ENCODE peak calls at places on chromosomes 1 and 21, in six cellular contexts. S is HL-60; M is smooth muscle cell of the brain vasculature; F is naive thymus-derived CD8-positive, alpha-beta T cell; X is fibroblast of lung; E is lower leg skin. N is an unnamed sample.

GRCh38 chr1:24266398-24266941 is 52.7 kb upstream of the GRHL3 start:
- DNase-seq in M (peak), S (no peak), X (peak), F (no peak), E (peak), N (no peak)

GRCh38 chr1:14699596-14699995 is 101.1 kb downstream of the KAZN start:
- DNase-seq in E (no peak), F (no peak), S (no peak), X (no peak), M (no peak), N (no peak)

GRCh38 chr21:44947111-44947929 is 7.5 kb downstream of the SLX9 start:
- DNase-seq in X (no peak), F (no peak), E (no peak), M (no peak), S (no peak), N (no peak)

GRCh38 chr1:153774036-153774435 is 1.2 kb upstream of the SLC27A3 start:
- DNase-seq in M (no peak), F (no peak), X (no peak), E (no peak), S (no peak), N (no peak)

GRCh38 chr1:24896596-24897262 is 33.3 kb downstream of the RUNX3 start:
- DNase-seq in E (peak), M (no peak), S (no peak), F (no peak), X (no peak), N (no peak)

GRCh38 chr1:34985063-34985770 is at the start of gene TMEM35B:
- DNase-seq in E (peak), X (peak), M (peak), S (peak), F (peak), N (peak)

GRCh38 chr1:157310401-157310800 is 172.2 kb upstream of the ETV3 start:
- DNase-seq in F (no peak), E (peak), S (no peak), X (no peak), M (no peak), N (peak)

GRCh38 chr1:81364075-81364474 is 436.7 kb upstream of the ADGRL2 start:
- DNase-seq in X (no peak), F (no peak), S (no peak), E (no peak), M (no peak), N (no peak)

GRCh38 chr1:244291171-244291866 is 160.4 kb downstream of the ADSS2 start:
- DNase-seq in F (no peak), S (no peak), X (no peak), E (peak), M (no peak), N (no peak)

GRCh38 chr1:171740987-171741871 is 636 bp downstream of the VAMP4 start:
- DNase-seq in X (peak), S (peak), F (peak), M (no peak), E (peak), N (no peak)

GRCh38 chr21:37712204-37712934 is 203.9 kb downstream of the KCNJ6 start:
- DNase-seq in F (no peak), S (peak), E (no peak), X (peak), M (peak), N (peak)

GRCh38 chr1:112852934-112853333 is 103.1 kb downstream of the SLC16A1 start:
- DNase-seq in E (no peak), F (no peak), M (no peak), S (no peak), X (no peak), N (no peak)

GRCh38 chr1:62070384-62071011 is 124.2 kb upstream of the L1TD1 start:
- DNase-seq in M (no peak), X (peak), F (no peak), S (no peak), E (no peak), N (no peak)

GRCh38 chr1:2506901-2507565 is 19.4 kb downstream of the PANK4 start:
- DNase-seq in M (no peak), E (no peak), S (no peak), X (peak), F (no peak), N (no peak)